ENCODE peak calls at places on chromosomes 3 and 15, in nine cellular contexts. B is A172, N is neural crest cell, R is suprapubic skin, M is Kasumi-1, J is colonic mucosa, Q is mesenchymal stem cell, W is tibial artery, X is progenitor cell of endocrine pancreas. Z is an unnamed sample.

GRCh38 chr3:37973250-37974054 is 17.1 kb upstream of the VILL start:
- DNase-seq in B (no peak), N (no peak), R (no peak), M (no peak), J (no peak), Q (no peak), W (peak; percentile 40), X (no peak), Z (no peak)

GRCh38 chr3:4690277-4690676 is 197.1 kb downstream of the ITPR1 start:
- DNase-seq in B (no peak), N (no peak), R (no peak), M (no peak), J (no peak), Q (no peak), W (no peak), X (no peak), Z (no peak)

GRCh38 chr3:127761101-127761802 is 61.1 kb downstream of the MGLL start:
- DNase-seq in B (no peak), N (no peak), R (no peak), M (peak; percentile 67), J (no peak), Q (no peak), W (peak; percentile 89), X (no peak), Z (no peak)

GRCh38 chr15:95929232-95929846 is 401.2 kb upstream of the NR2F2 start:
- DNase-seq in B (peak; percentile 57), N (no peak), R (no peak), M (peak; percentile 58), J (no peak), Q (peak; percentile 19), W (no peak), X (no peak), Z (no peak)

GRCh38 chr3:194640829-194641228 is 7.6 kb upstream of the TMEM44 start:
- DNase-seq in B (peak; percentile 47), N (peak; percentile 31), R (no peak), M (peak; percentile 62), J (no peak), Q (peak; percentile 45), W (no peak), X (no peak), Z (no peak)

GRCh38 chr3:188397766-188398705 is 244.1 kb downstream of the LPP start:
- DNase-seq in B (no peak), N (no peak), R (no peak), M (no peak), J (no peak), Q (no peak), W (no peak), X (no peak), Z (no peak)

GRCh38 chr3:135229018-135229495 is 434.0 kb downstream of the EPHB1 start:
- DNase-seq in B (no peak), N (no peak), R (no peak), M (no peak), J (no peak), Q (no peak), W (no peak), X (no peak), Z (no peak)

GRCh38 chr3:150925751-150926201 is 20.5 kb upstream of the MINDY4B start:
- DNase-seq in B (peak; percentile 29), N (peak; percentile 40), R (no peak), M (peak; percentile 73), J (peak; percentile 48), Q (peak; percentile 25), W (no peak), X (peak; percentile 60), Z (no peak)

GRCh38 chr15:78457101-78457500 is 19.1 kb downstream of the IREB2 start:
- DNase-seq in B (peak; percentile 36), N (no peak), R (no peak), M (no peak), J (no peak), Q (peak; percentile 84), W (no peak), X (no peak), Z (no peak)

GRCh38 chr15:55003900-55004879 is 192.6 kb downstream of the RSL24D1 start:
- DNase-seq in B (peak; percentile 6), N (no peak), R (no peak), M (no peak), J (no peak), Q (no peak), W (no peak), X (no peak), Z (no peak)

GRCh38 chr15:77118787-77119410 is 48.0 kb upstream of the TSPAN3 start:
- DNase-seq in B (peak; percentile 65), N (peak; percentile 26), R (no peak), M (peak; percentile 89), J (peak; percentile 49), Q (peak; percentile 76), W (no peak), X (no peak), Z (no peak)

GRCh38 chr15:71316911-71317310 is 201.6 kb downstream of the THSD4 start:
- DNase-seq in B (no peak), N (no peak), R (no peak), M (no peak), J (no peak), Q (no peak), W (no peak), X (no peak), Z (no peak)

GRCh38 chr15:70469651-70470555 is 293.5 kb downstream of the UACA start:
- DNase-seq in B (no peak), N (no peak), R (no peak), M (no peak), J (no peak), Q (no peak), W (no peak), X (no peak), Z (no peak)

GRCh38 chr15:70036585-70037343 is 61.0 kb downstream of the TLE3 start:
- DNase-seq in B (no peak), N (no peak), R (peak; percentile 30), M (no peak), J (no peak), Q (no peak), W (peak; percentile 29), X (no peak), Z (no peak)

GRCh38 chr15:83695901-83696425 is 42.0 kb downstream of the ADAMTSL3 start:
- DNase-seq in B (no peak), N (no peak), R (no peak), M (no peak), J (no peak), Q (no peak), W (no peak), X (no peak), Z (no peak)

GRCh38 chr15:94322141-94322540 is 90.8 kb downstream of the MCTP2 start:
- DNase-seq in B (no peak), N (no peak), R (no peak), M (peak; percentile 34), J (no peak), Q (peak; percentile 44), W (no peak), X (no peak), Z (no peak)

GRCh38 chr15:23564798-23565394 is 578 bp upstream of the MKRN3 start:
- DNase-seq in B (peak; percentile 38), N (no peak), R (no peak), M (no peak), J (no peak), Q (no peak), W (no peak), X (no peak), Z (no peak)

GRCh38 chr3:123072152-123072551 is 5.3 kb downstream of the PDIA5 start:
- DNase-seq in B (no peak), N (no peak), R (no peak), M (no peak), J (no peak), Q (no peak), W (peak; percentile 82), X (no peak), Z (peak; percentile 64)

GRCh38 chr3:195034541-195034940 is 236.4 kb downstream of the XXYLT1 start:
- DNase-seq in B (no peak), N (no peak), R (no peak), M (no peak), J (no peak), Q (no peak), W (no peak), X (no peak), Z (no peak)

GRCh38 chr3:9793161-9793781 is 389 bp downstream of the ARPC4 start:
- DNase-seq in B (peak; percentile 45), N (no peak), R (no peak), M (peak; percentile 39), J (peak; percentile 60), Q (peak; percentile 75), W (no peak), X (no peak), Z (no peak)

GRCh38 chr3:52372822-52373504 is 56.8 kb downstream of the DNAH1 start:
- DNase-seq in B (no peak), N (peak; percentile 28), R (no peak), M (peak; percentile 28), J (peak; percentile 22), Q (no peak), W (no peak), X (no peak), Z (no peak)

GRCh38 chr3:167740961-167741587 is 5.6 kb downstream of the SERPINI1 start:
- DNase-seq in B (peak; percentile 27), N (peak; percentile 14), R (no peak), M (peak; percentile 79), J (no peak), Q (peak; percentile 57), W (no peak), X (no peak), Z (no peak)

GRCh38 chr3:64327039-64327804 is 102.0 kb upstream of the PRICKLE2 start:
- DNase-seq in B (no peak), N (no peak), R (peak; percentile 89), M (no peak), J (peak; percentile 46), Q (peak; percentile 38), W (peak; percentile 88), X (no peak), Z (peak; percentile 87)

GRCh38 chr3:152609891-152610290 is 225.0 kb upstream of the P2RY1 start:
- DNase-seq in B (no peak), N (no peak), R (no peak), M (no peak), J (no peak), Q (no peak), W (no peak), X (no peak), Z (no peak)

GRCh38 chr3:172717493-172718088 is 6.7 kb upstream of the NCEH1 start:
- DNase-seq in B (peak; percentile 18), N (no peak), R (no peak), M (peak; percentile 70), J (no peak), Q (no peak), W (no peak), X (no peak), Z (no peak)

GRCh38 chr3:115436767-115437301 is 186.5 kb upstream of the GAP43 start:
- DNase-seq in B (peak; percentile 97), N (no peak), R (no peak), M (no peak), J (no peak), Q (peak; percentile 94), W (no peak), X (no peak), Z (no peak)

GRCh38 chr3:167783781-167784180 is 48.3 kb downstream of the SERPINI1 start:
- DNase-seq in B (no peak), N (no peak), R (no peak), M (no peak), J (no peak), Q (no peak), W (no peak), X (no peak), Z (no peak)

GRCh38 chr15:69167218-69167842 is 6.9 kb downstream of the GLCE start:
- DNase-seq in B (no peak), N (no peak), R (no peak), M (no peak), J (no peak), Q (no peak), W (no peak), X (no peak), Z (no peak)

Z was measured in coronary artery.